ENCODE peak calls at places on chromosomes 11 and 22, in five cellular contexts. R, A, N, X and K are unnamed samples.

GRCh38 chr11:94737171-94737611 is 31.0 kb upstream of the AMOTL1 start:
- DNase-seq in N (no peak), X (no peak), A (no peak), R (no peak), K (no peak)

GRCh38 chr11:12893787-12894672 is 115.1 kb upstream of the RASSF10 start:
- DNase-seq in A (peak; percentile 51), X (peak; percentile 69), R (peak; percentile 37), N (peak; percentile 62), K (peak; percentile 89)

GRCh38 chr22:29269731-29270474 is 1.8 kb downstream of the EWSR1 start:
- DNase-seq in A (no peak), X (peak; percentile 16), N (no peak), R (no peak), K (peak; percentile 54)

GRCh38 chr22:35021166-35021565 is 44.8 kb upstream of the ISX start:
- DNase-seq in A (no peak), N (no peak), X (no peak), R (no peak), K (no peak)

GRCh38 chr11:132343445-132343844 is 973.0 kb downstream of the NTM start:
- DNase-seq in N (no peak), R (no peak), X (no peak), A (no peak), K (no peak)

GRCh38 chr22:21766933-21767462 is 31.4 kb upstream of the YPEL1 start:
- DNase-seq in N (no peak), R (no peak), X (no peak), A (no peak), K (no peak)

GRCh38 chr22:23831261-23831660 is 7.5 kb downstream of the DERL3 start:
- DNase-seq in X (no peak), A (no peak), N (no peak), R (no peak), K (no peak)

GRCh38 chr11:119830400-119830799 is 101.4 kb upstream of the NECTIN1 start:
- DNase-seq in X (no peak), R (no peak), N (no peak), A (no peak), K (no peak)

GRCh38 chr22:32531955-32532818 is 57.6 kb downstream of the FBXO7 start:
- DNase-seq in A (no peak), X (peak; percentile 8), R (peak; percentile 38), N (peak; percentile 86), K (peak; percentile 57)

DNA sequence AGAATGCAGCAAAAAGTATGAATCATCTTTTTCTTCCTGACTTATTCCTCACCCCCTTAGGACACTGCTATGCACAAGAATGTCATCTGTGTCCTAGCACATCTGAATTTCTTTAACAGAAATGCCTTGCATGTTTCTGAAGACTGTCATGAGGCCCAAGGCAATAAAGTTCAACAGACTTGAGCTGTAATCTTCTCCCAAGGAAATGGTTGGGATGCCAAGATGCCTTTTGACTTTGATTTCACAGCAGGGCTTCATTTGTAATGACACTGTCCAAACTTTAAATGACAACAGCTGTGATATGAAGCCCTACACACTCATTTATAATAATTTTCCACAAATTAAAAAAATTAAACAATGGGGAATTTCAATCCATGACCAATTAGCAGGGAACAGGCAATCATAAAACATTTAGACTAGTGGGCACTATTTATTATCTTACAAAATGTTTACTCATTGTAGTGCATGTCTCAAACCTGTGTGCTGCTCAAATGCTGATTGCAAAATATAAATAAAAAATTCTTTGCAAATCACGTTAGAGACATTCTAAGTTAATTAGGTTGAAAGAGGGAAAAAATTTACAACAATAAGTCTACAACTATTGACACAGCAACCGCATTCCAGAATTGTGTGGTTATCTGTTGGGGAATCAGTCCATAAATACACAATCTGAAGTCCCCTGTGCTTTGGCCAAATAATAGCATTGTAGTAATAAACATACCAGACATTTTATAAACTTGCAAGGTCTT is 242.3 kb downstream of the SWAP70 start:
- DNase-seq in X (peak; percentile 71), N (no peak), A (peak; percentile 80), R (no peak), K (no peak)
- H3K27ac ChIP-seq in X (peak overlapping the region; percentile 86), N (peak overlapping the region; percentile 18), A (peak overlapping the region; percentile 92), R (no peak overlapping the region), K (peak overlapping the region; percentile 50)

GRCh38 chr11:72103754-72104167 is 664 bp upstream of the LAMTOR1 start:
- DNase-seq in R (no peak), A (no peak), X (no peak), N (no peak), K (no peak)

GRCh38 chr11:72102631-72102945 is 509 bp downstream of the LAMTOR1 start:
- DNase-seq in R (no peak), A (no peak), X (no peak), N (no peak), K (no peak)

GRCh38 chr11:72100462-72100861 is 2.6 kb downstream of the LAMTOR1 start:
- DNase-seq in R (no peak), X (peak; percentile 44), N (no peak), A (no peak), K (no peak)

GRCh38 chr11:72102162-72102561 is 935 bp downstream of the LAMTOR1 start:
- DNase-seq in A (no peak), R (no peak), N (no peak), X (no peak), K (no peak)

GRCh38 chr11:72102946-72103753 is at the start of gene LAMTOR1:
- DNase-seq in R (peak; percentile 99), N (peak; percentile 100), A (peak; percentile 90), X (peak; percentile 99), K (peak; percentile 99)
- TF ChIP-seq POLR2A in R (peak; percentile 81), N (peak; percentile 83), A (peak; percentile 49), X (peak; percentile 92), K (peak; percentile 65)

GRCh38 chr11:1049431-1049891 is 12.9 kb upstream of the MUC6 start:
- DNase-seq in N (no peak), R (no peak), X (no peak), A (no peak), K (no peak)
- H3K27ac ChIP-seq in N (no peak overlapping the region), R (no peak overlapping the region), X (no peak overlapping the region), A (no peak overlapping the region), K (no peak overlapping the region)

GRCh38 chr11:128472128-128473110 is 114.9 kb downstream of the ETS1 start:
- DNase-seq in A (no peak), X (peak; percentile 45), N (no peak), R (no peak), K (no peak)
- TF ChIP-seq POLR2A in A (no peak), X (no peak), N (no peak), R (no peak), K (no peak)

GRCh38 chr22:19011075-19011474 is 75.0 kb upstream of the PRODH start:
- DNase-seq in N (no peak), R (no peak), X (no peak), A (no peak), K (no peak)
- H3K27ac ChIP-seq in N (no peak overlapping the region), R (no peak overlapping the region), X (no peak overlapping the region), A (no peak overlapping the region), K (no peak overlapping the region)

GRCh38 chr11:64869571-64870175 is 8.7 kb downstream of the EHD1 start:
- DNase-seq in A (no peak), N (no peak), R (no peak), X (no peak), K (no peak)
- TF ChIP-seq POLR2A in A (no peak), N (no peak), R (no peak), X (no peak), K (no peak)